ENCODE peak calls at places on chromosomes 2 and 18, in four cellular contexts. One of them, this sample, is unnamed.

GRCh38 chr2:240933048-240933965 is 27.2 kb downstream of the CROCC2 start:
- DNase-seq in choroid plexus epithelial cell: no peak
- DNase-seq in epithelial cell of esophagus: no peak
- DNase-seq in spleen: peak
- DNase-seq in this sample: peak

GRCh38 chr18:30991397-30991796 is 51.1 kb downstream of the DSC3 start:
- DNase-seq in choroid plexus epithelial cell: no peak
- DNase-seq in epithelial cell of esophagus: no peak
- DNase-seq in spleen: no peak
- DNase-seq in this sample: no peak

GRCh38 chr18:49619792-49620191 is 57.9 kb downstream of the LIPG start:
- DNase-seq in choroid plexus epithelial cell: no peak
- DNase-seq in epithelial cell of esophagus: peak
- DNase-seq in spleen: no peak
- DNase-seq in this sample: no peak

GRCh38 chr2:19532797-19533196 is 174.4 kb upstream of the OSR1 start:
- DNase-seq in choroid plexus epithelial cell: peak
- DNase-seq in epithelial cell of esophagus: peak
- DNase-seq in spleen: no peak
- DNase-seq in this sample: no peak

GRCh38 chr2:167386694-167387093 is 498.4 kb downstream of the XIRP2 start:
- DNase-seq in choroid plexus epithelial cell: no peak
- DNase-seq in epithelial cell of esophagus: no peak
- DNase-seq in spleen: no peak
- DNase-seq in this sample: no peak

GRCh38 chr2:68282814-68283812 is 30.8 kb upstream of the PPP3R1 start:
- DNase-seq in choroid plexus epithelial cell: peak
- DNase-seq in epithelial cell of esophagus: peak
- DNase-seq in spleen: no peak
- DNase-seq in this sample: no peak

GRCh38 chr2:236826727-236827126 is 257.1 kb downstream of the ACKR3 start:
- DNase-seq in choroid plexus epithelial cell: no peak
- DNase-seq in epithelial cell of esophagus: no peak
- DNase-seq in spleen: no peak
- DNase-seq in this sample: peak

GRCh38 chr2:12434609-12435008 is 282.1 kb upstream of the TRIB2 start:
- DNase-seq in choroid plexus epithelial cell: no peak
- DNase-seq in epithelial cell of esophagus: no peak
- DNase-seq in spleen: no peak
- DNase-seq in this sample: no peak

GRCh38 chr2:165627463-165627862 is 158.0 kb downstream of the CSRNP3 start:
- DNase-seq in choroid plexus epithelial cell: peak
- DNase-seq in epithelial cell of esophagus: peak
- DNase-seq in spleen: no peak
- DNase-seq in this sample: no peak

GRCh38 chr2:42089340-42089925 is 41.6 kb downstream of the PKDCC start:
- DNase-seq in choroid plexus epithelial cell: peak
- DNase-seq in epithelial cell of esophagus: peak
- DNase-seq in spleen: peak
- DNase-seq in this sample: no peak

GRCh38 chr2:118190365-118190916 is 102.2 kb downstream of the INSIG2 start:
- DNase-seq in choroid plexus epithelial cell: no peak
- DNase-seq in epithelial cell of esophagus: peak
- DNase-seq in spleen: no peak
- DNase-seq in this sample: no peak

GRCh38 chr2:58131191-58132011 is 84.8 kb downstream of the VRK2 start:
- DNase-seq in choroid plexus epithelial cell: peak
- DNase-seq in epithelial cell of esophagus: peak
- DNase-seq in spleen: no peak
- DNase-seq in this sample: no peak

GRCh38 chr2:136143603-136144451 is 25.9 kb upstream of the CXCR4 start:
- DNase-seq in choroid plexus epithelial cell: no peak
- DNase-seq in epithelial cell of esophagus: no peak
- DNase-seq in spleen: no peak
- DNase-seq in this sample: no peak

GRCh38 chr18:22349317-22349898 is 68.3 kb downstream of the CTAGE1 start:
- DNase-seq in choroid plexus epithelial cell: peak
- DNase-seq in epithelial cell of esophagus: no peak
- DNase-seq in spleen: no peak
- DNase-seq in this sample: no peak
- H3K4me3 ChIP-seq in choroid plexus epithelial cell: peak
- H3K4me3 ChIP-seq in epithelial cell of esophagus: peak
- H3K4me3 ChIP-seq in spleen: peak
- H3K4me3 ChIP-seq in this sample: peak

DNA sequence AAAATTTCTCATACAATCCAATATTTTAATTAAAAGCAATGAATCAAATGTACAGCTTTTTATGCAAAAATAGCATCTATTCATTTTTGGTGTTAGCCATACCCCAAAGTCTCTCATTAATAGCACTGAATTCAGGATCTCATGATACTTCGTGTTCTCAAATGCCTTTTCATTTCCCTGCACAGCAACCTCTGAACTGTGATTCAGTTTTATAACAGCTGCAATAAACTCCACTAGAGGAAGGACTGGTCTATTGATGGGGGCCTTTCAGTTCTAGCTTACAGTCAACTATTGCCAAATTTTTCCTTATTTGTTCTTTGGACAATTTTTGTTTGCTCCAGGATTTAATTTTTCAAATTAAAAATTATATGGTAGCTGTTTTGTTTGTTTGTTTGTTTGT is 4.8 kb upstream of the TMEM87B start:
- DNase-seq in choroid plexus epithelial cell: no peak
- DNase-seq in epithelial cell of esophagus: no peak
- DNase-seq in spleen: no peak
- DNase-seq in this sample: no peak
- TF ChIP-seq CTCF in choroid plexus epithelial cell: no peak
- TF ChIP-seq CTCF in epithelial cell of esophagus: no peak
- TF ChIP-seq CTCF in spleen: no peak
- TF ChIP-seq CTCF in this sample: no peak

DNA sequence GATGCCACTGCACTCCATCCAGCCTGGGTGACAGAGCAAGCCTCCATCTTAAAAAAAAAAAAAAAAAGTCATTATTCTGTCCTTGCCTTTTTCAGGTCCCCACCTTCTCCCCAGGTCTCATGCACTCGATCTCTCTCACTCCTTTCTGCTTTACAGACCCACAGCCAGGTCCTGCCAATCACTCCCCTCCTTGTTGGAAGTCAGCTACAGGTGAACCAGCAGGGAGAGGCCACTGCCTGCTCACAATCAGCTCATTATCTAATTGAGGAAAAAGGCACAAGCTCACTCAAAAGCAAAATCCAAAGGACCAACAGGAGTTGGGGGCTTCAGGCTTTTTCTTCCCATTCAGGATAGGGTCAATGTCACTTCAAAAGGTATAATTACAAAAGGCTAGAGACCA is 2.0 kb downstream of the WDFY1 start:
- DNase-seq in choroid plexus epithelial cell: no peak
- DNase-seq in epithelial cell of esophagus: no peak
- DNase-seq in spleen: no peak
- DNase-seq in this sample: no peak
- H3K4me3 ChIP-seq in choroid plexus epithelial cell: peak
- H3K4me3 ChIP-seq in epithelial cell of esophagus: peak
- H3K4me3 ChIP-seq in spleen: peak
- H3K4me3 ChIP-seq in this sample: peak

GRCh38 chr2:191228861-191229260 is 16.3 kb upstream of the MYO1B start:
- DNase-seq in choroid plexus epithelial cell: no peak
- DNase-seq in epithelial cell of esophagus: peak
- DNase-seq in spleen: no peak
- DNase-seq in this sample: no peak

GRCh38 chr2:191230174-191230573 is 15.0 kb upstream of the MYO1B start:
- DNase-seq in choroid plexus epithelial cell: peak
- DNase-seq in epithelial cell of esophagus: peak
- DNase-seq in spleen: no peak
- DNase-seq in this sample: no peak

GRCh38 chr2:191234456-191234855 is 10.7 kb upstream of the MYO1B start:
- DNase-seq in choroid plexus epithelial cell: no peak
- DNase-seq in epithelial cell of esophagus: no peak
- DNase-seq in spleen: no peak
- DNase-seq in this sample: no peak

GRCh38 chr2:191233533-191233932 is 11.7 kb upstream of the MYO1B start:
- DNase-seq in choroid plexus epithelial cell: no peak
- DNase-seq in epithelial cell of esophagus: no peak
- DNase-seq in spleen: no peak
- DNase-seq in this sample: no peak

DNA sequence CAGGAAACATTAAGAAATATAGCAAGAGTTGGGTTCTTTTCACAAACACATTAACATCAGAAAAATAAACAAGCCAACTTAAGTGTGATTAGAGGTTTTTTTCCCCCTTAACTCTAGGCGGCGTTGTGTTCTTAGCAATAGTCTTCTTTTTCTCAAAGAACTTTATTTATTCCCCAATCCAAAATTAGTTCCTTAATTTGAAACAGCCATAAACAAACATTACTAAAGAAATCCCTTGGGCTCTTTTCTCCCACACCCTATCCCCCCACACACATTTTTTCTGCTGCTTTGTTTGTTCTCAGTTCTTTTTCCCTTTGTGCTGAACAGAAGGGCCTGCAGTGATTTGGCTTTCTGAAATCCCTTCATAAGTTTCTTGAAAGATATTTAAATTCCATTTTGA is 13.2 kb upstream of the MYO1B start:
- DNase-seq in choroid plexus epithelial cell: peak
- DNase-seq in epithelial cell of esophagus: peak
- DNase-seq in spleen: no peak
- DNase-seq in this sample: no peak
- TF ChIP-seq CTCF in choroid plexus epithelial cell: peak
- TF ChIP-seq CTCF in epithelial cell of esophagus: peak
- TF ChIP-seq CTCF in spleen: peak
- TF ChIP-seq CTCF in this sample: no peak

GRCh38 chr2:96788393-96789244 is 27.4 kb upstream of the CNNM3 start:
- DNase-seq in choroid plexus epithelial cell: peak
- DNase-seq in epithelial cell of esophagus: no peak
- DNase-seq in spleen: no peak
- DNase-seq in this sample: no peak
- H3K4me3 ChIP-seq in choroid plexus epithelial cell: no peak
- H3K4me3 ChIP-seq in epithelial cell of esophagus: no peak
- H3K4me3 ChIP-seq in spleen: no peak
- H3K4me3 ChIP-seq in this sample: no peak

GRCh38 chr2:133146893-133147292 is 421.4 kb downstream of the NCKAP5 start:
- DNase-seq in choroid plexus epithelial cell: peak
- DNase-seq in epithelial cell of esophagus: no peak
- DNase-seq in spleen: no peak
- DNase-seq in this sample: no peak
- TF ChIP-seq CTCF in choroid plexus epithelial cell: peak
- TF ChIP-seq CTCF in epithelial cell of esophagus: no peak
- TF ChIP-seq CTCF in spleen: no peak
- TF ChIP-seq CTCF in this sample: no peak